ENCODE peak calls at places on chromosomes 12 and 14, in ten cellular contexts. One of them, this sample, is unnamed.

GRCh38 chr12:104600790-104601739 is 144.3 kb downstream of the CHST11 start:
- DNase-seq in Caco-2: no peak
- DNase-seq in ascending aorta: no peak
- DNase-seq in transverse colon: no peak
- DNase-seq in fibroblast of mammary gland: no peak
- DNase-seq in AG09309: no peak
- DNase-seq in hepatocyte: no peak
- DNase-seq in HepG2: no peak
- DNase-seq in Panc1: no peak
- DNase-seq in tibial nerve: no peak
- DNase-seq in this sample: no peak

GRCh38 chr12:116604151-116604550 is 45.0 kb downstream of the MAP1LC3B2 start:
- DNase-seq in HepG2: no peak
- DNase-seq in tibial nerve: peak; percentile 38
- DNase-seq in hepatocyte: no peak
- DNase-seq in ascending aorta: no peak
- DNase-seq in Caco-2: no peak
- DNase-seq in transverse colon: no peak
- DNase-seq in Panc1: no peak
- DNase-seq in fibroblast of mammary gland: peak; percentile 58
- DNase-seq in AG09309: no peak
- DNase-seq in this sample: no peak

GRCh38 chr14:30680036-30680435 is 57.9 kb downstream of the SCFD1 start:
- DNase-seq in transverse colon: no peak
- DNase-seq in Panc1: no peak
- DNase-seq in ascending aorta: no peak
- DNase-seq in fibroblast of mammary gland: no peak
- DNase-seq in Caco-2: no peak
- DNase-seq in hepatocyte: no peak
- DNase-seq in AG09309: no peak
- DNase-seq in HepG2: no peak
- DNase-seq in tibial nerve: no peak
- DNase-seq in this sample: no peak

GRCh38 chr14:80679273-80679672 is 262.3 kb downstream of the CEP128 start:
- DNase-seq in AG09309: no peak
- DNase-seq in hepatocyte: no peak
- DNase-seq in tibial nerve: no peak
- DNase-seq in HepG2: no peak
- DNase-seq in Caco-2: no peak
- DNase-seq in transverse colon: no peak
- DNase-seq in fibroblast of mammary gland: no peak
- DNase-seq in Panc1: no peak
- DNase-seq in ascending aorta: no peak
- DNase-seq in this sample: no peak

GRCh38 chr12:128387811-128388422 is 120.9 kb downstream of the TMEM132C start:
- DNase-seq in Caco-2: peak; percentile 46
- DNase-seq in ascending aorta: no peak
- DNase-seq in fibroblast of mammary gland: peak; percentile 0
- DNase-seq in transverse colon: peak; percentile 36
- DNase-seq in AG09309: no peak
- DNase-seq in HepG2: peak; percentile 27
- DNase-seq in hepatocyte: peak; percentile 73
- DNase-seq in Panc1: peak; percentile 10
- DNase-seq in tibial nerve: peak; percentile 18
- DNase-seq in this sample: no peak

GRCh38 chr12:12428961-12429657 is 72.2 kb downstream of the BORCS5 start:
- DNase-seq in hepatocyte: no peak
- DNase-seq in fibroblast of mammary gland: no peak
- DNase-seq in Caco-2: no peak
- DNase-seq in transverse colon: no peak
- DNase-seq in AG09309: no peak
- DNase-seq in HepG2: no peak
- DNase-seq in Panc1: no peak
- DNase-seq in ascending aorta: no peak
- DNase-seq in tibial nerve: no peak
- DNase-seq in this sample: no peak

GRCh38 chr14:73764881-73765280 is 50.7 kb upstream of the PNMA1 start:
- DNase-seq in tibial nerve: peak; percentile 68
- DNase-seq in transverse colon: peak; percentile 79
- DNase-seq in fibroblast of mammary gland: peak; percentile 25
- DNase-seq in ascending aorta: peak; percentile 82
- DNase-seq in Panc1: no peak
- DNase-seq in Caco-2: no peak
- DNase-seq in hepatocyte: no peak
- DNase-seq in AG09309: no peak
- DNase-seq in HepG2: no peak
- DNase-seq in this sample: no peak

GRCh38 chr14:88168498-88169165 is 154.4 kb downstream of the KCNK10 start:
- DNase-seq in HepG2: peak; percentile 50
- DNase-seq in AG09309: no peak
- DNase-seq in transverse colon: peak; percentile 51
- DNase-seq in Panc1: peak; percentile 20
- DNase-seq in tibial nerve: peak; percentile 22
- DNase-seq in Caco-2: no peak
- DNase-seq in fibroblast of mammary gland: peak; percentile 47
- DNase-seq in hepatocyte: peak; percentile 44
- DNase-seq in ascending aorta: no peak
- DNase-seq in this sample: no peak

GRCh38 chr14:92959761-92960680 is 37.1 kb downstream of the CHGA start:
- DNase-seq in hepatocyte: no peak
- DNase-seq in Panc1: no peak
- DNase-seq in ascending aorta: no peak
- DNase-seq in HepG2: no peak
- DNase-seq in Caco-2: no peak
- DNase-seq in AG09309: no peak
- DNase-seq in tibial nerve: no peak
- DNase-seq in transverse colon: no peak
- DNase-seq in fibroblast of mammary gland: no peak
- DNase-seq in this sample: no peak

GRCh38 chr14:27605298-27605697 is 1007.5 kb upstream of the NOVA1 start:
- DNase-seq in HepG2: no peak
- DNase-seq in Panc1: no peak
- DNase-seq in ascending aorta: no peak
- DNase-seq in tibial nerve: no peak
- DNase-seq in hepatocyte: no peak
- DNase-seq in Caco-2: no peak
- DNase-seq in fibroblast of mammary gland: no peak
- DNase-seq in transverse colon: no peak
- DNase-seq in AG09309: no peak
- DNase-seq in this sample: no peak

GRCh38 chr14:48726080-48726642 is 860.0 kb downstream of the RPS29 start:
- DNase-seq in ascending aorta: no peak
- DNase-seq in transverse colon: no peak
- DNase-seq in fibroblast of mammary gland: no peak
- DNase-seq in hepatocyte: no peak
- DNase-seq in Caco-2: no peak
- DNase-seq in tibial nerve: no peak
- DNase-seq in Panc1: no peak
- DNase-seq in HepG2: no peak
- DNase-seq in AG09309: no peak
- DNase-seq in this sample: no peak

GRCh38 chr12:3964404-3964803 is 91.2 kb upstream of the PARP11 start:
- DNase-seq in ascending aorta: no peak
- DNase-seq in transverse colon: no peak
- DNase-seq in AG09309: no peak
- DNase-seq in fibroblast of mammary gland: peak; percentile 10
- DNase-seq in hepatocyte: no peak
- DNase-seq in Caco-2: peak; percentile 58
- DNase-seq in Panc1: peak; percentile 7
- DNase-seq in HepG2: peak; percentile 18
- DNase-seq in tibial nerve: no peak
- DNase-seq in this sample: no peak

GRCh38 chr12:19010087-19010486 is 119.4 kb upstream of the PLEKHA5 start:
- DNase-seq in hepatocyte: peak; percentile 30
- DNase-seq in fibroblast of mammary gland: no peak
- DNase-seq in tibial nerve: no peak
- DNase-seq in ascending aorta: no peak
- DNase-seq in HepG2: peak; percentile 3
- DNase-seq in AG09309: no peak
- DNase-seq in transverse colon: no peak
- DNase-seq in Panc1: no peak
- DNase-seq in Caco-2: peak; percentile 50
- DNase-seq in this sample: no peak

GRCh38 chr12:84131076-84131475 is 781.5 kb downstream of the SLC6A15 start:
- DNase-seq in Panc1: no peak
- DNase-seq in AG09309: no peak
- DNase-seq in fibroblast of mammary gland: peak; percentile 86
- DNase-seq in tibial nerve: no peak
- DNase-seq in hepatocyte: no peak
- DNase-seq in Caco-2: no peak
- DNase-seq in ascending aorta: no peak
- DNase-seq in transverse colon: no peak
- DNase-seq in HepG2: no peak
- DNase-seq in this sample: peak; percentile 44

GRCh38 chr12:55929306-55929791 is 1.6 kb upstream of the DGKA start:
- DNase-seq in transverse colon: peak; percentile 75
- DNase-seq in ascending aorta: no peak
- DNase-seq in tibial nerve: no peak
- DNase-seq in HepG2: no peak
- DNase-seq in hepatocyte: no peak
- DNase-seq in Panc1: no peak
- DNase-seq in fibroblast of mammary gland: no peak
- DNase-seq in AG09309: no peak
- DNase-seq in Caco-2: no peak
- DNase-seq in this sample: no peak

GRCh38 chr12:94941440-94941862 is 62.0 kb downstream of the NDUFA12 start:
- DNase-seq in ascending aorta: peak; percentile 76
- DNase-seq in Panc1: no peak
- DNase-seq in AG09309: peak; percentile 70
- DNase-seq in Caco-2: no peak
- DNase-seq in transverse colon: no peak
- DNase-seq in fibroblast of mammary gland: peak; percentile 94
- DNase-seq in tibial nerve: peak; percentile 59
- DNase-seq in HepG2: no peak
- DNase-seq in hepatocyte: peak; percentile 35
- DNase-seq in this sample: peak; percentile 59

GRCh38 chr14:68231832-68232642 is 412.5 kb downstream of the RAD51B start:
- DNase-seq in hepatocyte: no peak
- DNase-seq in Panc1: no peak
- DNase-seq in tibial nerve: no peak
- DNase-seq in transverse colon: no peak
- DNase-seq in HepG2: no peak
- DNase-seq in ascending aorta: no peak
- DNase-seq in Caco-2: no peak
- DNase-seq in fibroblast of mammary gland: peak; percentile 65
- DNase-seq in AG09309: no peak
- DNase-seq in this sample: no peak

GRCh38 chr14:51053157-51053556 is 41.7 kb downstream of the TRIM9 start:
- DNase-seq in AG09309: no peak
- DNase-seq in tibial nerve: no peak
- DNase-seq in hepatocyte: no peak
- DNase-seq in transverse colon: no peak
- DNase-seq in ascending aorta: no peak
- DNase-seq in Caco-2: no peak
- DNase-seq in fibroblast of mammary gland: peak; percentile 36
- DNase-seq in Panc1: no peak
- DNase-seq in HepG2: no peak
- DNase-seq in this sample: no peak

GRCh38 chr12:52119398-52120254 is 40.1 kb downstream of the SMIM41 start:
- DNase-seq in fibroblast of mammary gland: peak; percentile 9
- DNase-seq in HepG2: peak; percentile 70
- DNase-seq in ascending aorta: no peak
- DNase-seq in tibial nerve: no peak
- DNase-seq in Caco-2: peak; percentile 94
- DNase-seq in hepatocyte: peak; percentile 83
- DNase-seq in transverse colon: peak; percentile 47
- DNase-seq in AG09309: no peak
- DNase-seq in Panc1: no peak
- DNase-seq in this sample: no peak
- TF ChIP-seq CTCF in fibroblast of mammary gland: peak; percentile 48
- TF ChIP-seq CTCF in HepG2: peak; percentile 89
- TF ChIP-seq CTCF in ascending aorta: no peak
- TF ChIP-seq CTCF in tibial nerve: peak; percentile 48
- TF ChIP-seq CTCF in Caco-2: peak; percentile 54
- TF ChIP-seq CTCF in hepatocyte: peak; percentile 58
- TF ChIP-seq CTCF in transverse colon: peak; percentile 46
- TF ChIP-seq CTCF in AG09309: peak; percentile 45
- TF ChIP-seq CTCF in Panc1: peak; percentile 82
- TF ChIP-seq CTCF in this sample: peak; percentile 73

DNA sequence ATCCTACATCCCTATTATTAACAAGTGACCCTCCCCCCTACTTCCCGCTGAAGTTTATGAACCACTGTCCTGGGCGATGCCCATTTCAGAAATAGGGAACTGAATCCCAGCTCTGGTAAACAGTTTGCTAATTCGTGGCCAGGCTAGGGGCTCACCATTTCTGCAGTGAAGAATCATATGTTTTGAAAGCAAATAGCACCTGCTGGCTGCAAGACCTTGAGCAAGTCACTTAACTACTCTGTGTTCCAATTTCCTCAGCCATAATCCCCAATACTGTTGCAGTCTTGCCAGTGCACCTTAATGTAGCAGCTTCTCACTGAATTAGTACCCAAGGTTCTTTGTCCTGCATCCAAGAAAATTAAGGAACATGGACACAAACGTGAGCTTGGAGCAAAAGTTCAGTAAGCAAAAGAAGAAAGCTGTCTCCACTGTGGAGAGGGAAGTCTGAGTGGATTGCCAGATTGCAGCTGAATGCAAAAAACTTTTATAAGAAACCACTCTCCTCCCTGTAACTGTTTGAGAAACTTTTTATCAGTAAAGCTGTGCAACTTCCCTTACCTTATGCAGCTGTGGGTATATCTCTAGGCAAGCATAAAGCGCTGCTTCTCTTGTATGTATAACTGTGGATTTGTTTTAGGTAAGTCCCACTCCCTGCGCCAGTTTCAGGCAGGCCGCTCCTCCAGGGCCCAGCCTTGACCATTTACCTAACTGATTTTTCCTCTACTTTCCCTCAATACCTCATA is 824 bp downstream of the OAS1 start:
- DNase-seq in ascending aorta: no peak
- DNase-seq in transverse colon: peak; percentile 27
- DNase-seq in Panc1: no peak
- DNase-seq in tibial nerve: no peak
- DNase-seq in fibroblast of mammary gland: no peak
- DNase-seq in AG09309: no peak
- DNase-seq in HepG2: no peak
- DNase-seq in Caco-2: no peak
- DNase-seq in hepatocyte: no peak
- DNase-seq in this sample: no peak
- H3K4me3 ChIP-seq in ascending aorta: peak overlapping the region; percentile 59
- H3K4me3 ChIP-seq in transverse colon: peak overlapping the region; percentile 67
- H3K4me3 ChIP-seq in Panc1: no peak overlapping the region
- H3K4me3 ChIP-seq in tibial nerve: peak overlapping the region; percentile 17
- H3K4me3 ChIP-seq in fibroblast of mammary gland: no peak overlapping the region
- H3K4me3 ChIP-seq in AG09309: no peak overlapping the region
- H3K4me3 ChIP-seq in HepG2: peak overlapping the region; percentile 54
- H3K4me3 ChIP-seq in Caco-2: peak overlapping the region; percentile 29
- H3K4me3 ChIP-seq in hepatocyte: no peak overlapping the region
- H3K4me3 ChIP-seq in this sample: no peak overlapping the region

GRCh38 chr12:112564160-112564559 is 145.4 kb downstream of the PTPN11 start:
- DNase-seq in hepatocyte: no peak
- DNase-seq in Caco-2: no peak
- DNase-seq in AG09309: no peak
- DNase-seq in transverse colon: no peak
- DNase-seq in fibroblast of mammary gland: no peak
- DNase-seq in Panc1: no peak
- DNase-seq in tibial nerve: no peak
- DNase-seq in ascending aorta: no peak
- DNase-seq in HepG2: no peak
- DNase-seq in this sample: no peak
- TF ChIP-seq CTCF in hepatocyte: no peak
- TF ChIP-seq CTCF in Caco-2: no peak
- TF ChIP-seq CTCF in AG09309: no peak
- TF ChIP-seq CTCF in transverse colon: no peak
- TF ChIP-seq CTCF in fibroblast of mammary gland: no peak
- TF ChIP-seq CTCF in Panc1: peak; percentile 48
- TF ChIP-seq CTCF in tibial nerve: no peak
- TF ChIP-seq CTCF in ascending aorta: no peak
- TF ChIP-seq CTCF in HepG2: peak; percentile 21
- TF ChIP-seq CTCF in this sample: no peak

GRCh38 chr12:1530592-1531159 is 63.7 kb downstream of the FBXL14 start:
- DNase-seq in AG09309: no peak
- DNase-seq in fibroblast of mammary gland: no peak
- DNase-seq in Caco-2: no peak
- DNase-seq in ascending aorta: no peak
- DNase-seq in hepatocyte: peak; percentile 32
- DNase-seq in Panc1: no peak
- DNase-seq in transverse colon: no peak
- DNase-seq in HepG2: no peak
- DNase-seq in tibial nerve: no peak
- DNase-seq in this sample: no peak
- H3K4me3 ChIP-seq in AG09309: peak overlapping the region; percentile 65
- H3K4me3 ChIP-seq in fibroblast of mammary gland: peak overlapping the region; percentile 79
- H3K4me3 ChIP-seq in Caco-2: peak overlapping the region; percentile 50
- H3K4me3 ChIP-seq in ascending aorta: peak overlapping the region; percentile 87
- H3K4me3 ChIP-seq in hepatocyte: peak overlapping the region; percentile 75
- H3K4me3 ChIP-seq in Panc1: peak overlapping the region; percentile 51
- H3K4me3 ChIP-seq in transverse colon: peak overlapping the region; percentile 84
- H3K4me3 ChIP-seq in HepG2: peak overlapping the region; percentile 9
- H3K4me3 ChIP-seq in tibial nerve: peak overlapping the region; percentile 53
- H3K4me3 ChIP-seq in this sample: peak overlapping the region; percentile 67